ENCODE peak calls at places on chromosomes 2 and 18, in nine cellular contexts. One of them, this sample, is unnamed.
A peak's percentile ranks its signal among the peaks of the same experiment; 100 is the strongest.

GRCh38 chr2:121254748-121255147 is 30.3 kb downstream of the TFCP2L1 start:
- DNase-seq in stimulated activated CD4-positive, alpha-beta T cell treated with anti-CD3 and anti-CD28 coated beads, Interleukin-12 subunit alpha, Interleukin-12 subunit beta, amount 100 ng/mL, for 4 hours: no peak
- DNase-seq in NCI-H1092 treated with DMSO at 0.1 percent for 48 hours: peak; percentile 64
- DNase-seq in activated T-helper 1 cell treated with Interleukin-2 at 50 U/mL for 16 hours: no peak
- DNase-seq in activated naive CD8-positive, alpha-beta T cell treated with anti-CD3 and anti-CD28 coated beads, Interleukin-2, amount 50 U/mL, for 24 hours: no peak
- DNase-seq in NB4: no peak
- DNase-seq in Right ventricle myocardium superior: no peak
- DNase-seq in activated effector memory CD4-positive, alpha-beta T cell treated with Interleukin-2 at 50 U/mL for 16 hours: no peak
- DNase-seq in AG09309: no peak
- DNase-seq in this sample: no peak

GRCh38 chr2:229339613-229340012 is 68.5 kb upstream of the PID1 start:
- DNase-seq in stimulated activated CD4-positive, alpha-beta T cell treated with anti-CD3 and anti-CD28 coated beads, Interleukin-12 subunit alpha, Interleukin-12 subunit beta, amount 100 ng/mL, for 4 hours: no peak
- DNase-seq in activated T-helper 1 cell treated with Interleukin-2 at 50 U/mL for 16 hours: no peak
- DNase-seq in NB4: no peak
- DNase-seq in activated naive CD8-positive, alpha-beta T cell treated with anti-CD3 and anti-CD28 coated beads, Interleukin-2, amount 50 U/mL, for 24 hours: no peak
- DNase-seq in NCI-H1092 treated with DMSO at 0.1 percent for 48 hours: no peak
- DNase-seq in Right ventricle myocardium superior: no peak
- DNase-seq in activated effector memory CD4-positive, alpha-beta T cell treated with Interleukin-2 at 50 U/mL for 16 hours: no peak
- DNase-seq in AG09309: no peak
- DNase-seq in this sample: no peak

GRCh38 chr2:195622966-195623365 is 34.1 kb upstream of the SLC39A10 start:
- DNase-seq in NCI-H1092 treated with DMSO at 0.1 percent for 48 hours: no peak
- DNase-seq in activated T-helper 1 cell treated with Interleukin-2 at 50 U/mL for 16 hours: no peak
- DNase-seq in NB4: no peak
- DNase-seq in activated naive CD8-positive, alpha-beta T cell treated with anti-CD3 and anti-CD28 coated beads, Interleukin-2, amount 50 U/mL, for 24 hours: no peak
- DNase-seq in Right ventricle myocardium superior: no peak
- DNase-seq in activated effector memory CD4-positive, alpha-beta T cell treated with Interleukin-2 at 50 U/mL for 16 hours: no peak
- DNase-seq in AG09309: no peak
- DNase-seq in stimulated activated CD4-positive, alpha-beta T cell treated with anti-CD3 and anti-CD28 coated beads, Interleukin-12 subunit alpha, Interleukin-12 subunit beta, amount 100 ng/mL, for 4 hours: no peak
- DNase-seq in this sample: no peak

GRCh38 chr2:83006991-83007390 is 1452.1 kb downstream of the SUCLG1 start:
- DNase-seq in NCI-H1092 treated with DMSO at 0.1 percent for 48 hours: no peak
- DNase-seq in activated effector memory CD4-positive, alpha-beta T cell treated with Interleukin-2 at 50 U/mL for 16 hours: no peak
- DNase-seq in activated T-helper 1 cell treated with Interleukin-2 at 50 U/mL for 16 hours: no peak
- DNase-seq in Right ventricle myocardium superior: no peak
- DNase-seq in NB4: no peak
- DNase-seq in AG09309: no peak
- DNase-seq in stimulated activated CD4-positive, alpha-beta T cell treated with anti-CD3 and anti-CD28 coated beads, Interleukin-12 subunit alpha, Interleukin-12 subunit beta, amount 100 ng/mL, for 4 hours: no peak
- DNase-seq in activated naive CD8-positive, alpha-beta T cell treated with anti-CD3 and anti-CD28 coated beads, Interleukin-2, amount 50 U/mL, for 24 hours: no peak
- DNase-seq in this sample: no peak

GRCh38 chr2:71498261-71498701 is 44.9 kb downstream of the DYSF start:
- DNase-seq in activated naive CD8-positive, alpha-beta T cell treated with anti-CD3 and anti-CD28 coated beads, Interleukin-2, amount 50 U/mL, for 24 hours: no peak
- DNase-seq in stimulated activated CD4-positive, alpha-beta T cell treated with anti-CD3 and anti-CD28 coated beads, Interleukin-12 subunit alpha, Interleukin-12 subunit beta, amount 100 ng/mL, for 4 hours: no peak
- DNase-seq in activated T-helper 1 cell treated with Interleukin-2 at 50 U/mL for 16 hours: no peak
- DNase-seq in AG09309: peak; percentile 46
- DNase-seq in NB4: no peak
- DNase-seq in activated effector memory CD4-positive, alpha-beta T cell treated with Interleukin-2 at 50 U/mL for 16 hours: no peak
- DNase-seq in Right ventricle myocardium superior: no peak
- DNase-seq in NCI-H1092 treated with DMSO at 0.1 percent for 48 hours: no peak
- DNase-seq in this sample: no peak

GRCh38 chr2:112310906-112311305 is 35.5 kb downstream of the ZC3H6 start:
- DNase-seq in AG09309: no peak
- DNase-seq in stimulated activated CD4-positive, alpha-beta T cell treated with anti-CD3 and anti-CD28 coated beads, Interleukin-12 subunit alpha, Interleukin-12 subunit beta, amount 100 ng/mL, for 4 hours: no peak
- DNase-seq in NCI-H1092 treated with DMSO at 0.1 percent for 48 hours: no peak
- DNase-seq in NB4: no peak
- DNase-seq in activated effector memory CD4-positive, alpha-beta T cell treated with Interleukin-2 at 50 U/mL for 16 hours: no peak
- DNase-seq in Right ventricle myocardium superior: no peak
- DNase-seq in activated T-helper 1 cell treated with Interleukin-2 at 50 U/mL for 16 hours: no peak
- DNase-seq in activated naive CD8-positive, alpha-beta T cell treated with anti-CD3 and anti-CD28 coated beads, Interleukin-2, amount 50 U/mL, for 24 hours: no peak
- DNase-seq in this sample: no peak

GRCh38 chr2:118457956-118458355 is 369.7 kb downstream of the INSIG2 start:
- DNase-seq in activated naive CD8-positive, alpha-beta T cell treated with anti-CD3 and anti-CD28 coated beads, Interleukin-2, amount 50 U/mL, for 24 hours: no peak
- DNase-seq in activated effector memory CD4-positive, alpha-beta T cell treated with Interleukin-2 at 50 U/mL for 16 hours: no peak
- DNase-seq in AG09309: no peak
- DNase-seq in stimulated activated CD4-positive, alpha-beta T cell treated with anti-CD3 and anti-CD28 coated beads, Interleukin-12 subunit alpha, Interleukin-12 subunit beta, amount 100 ng/mL, for 4 hours: no peak
- DNase-seq in activated T-helper 1 cell treated with Interleukin-2 at 50 U/mL for 16 hours: no peak
- DNase-seq in Right ventricle myocardium superior: no peak
- DNase-seq in NCI-H1092 treated with DMSO at 0.1 percent for 48 hours: no peak
- DNase-seq in NB4: no peak
- DNase-seq in this sample: no peak

GRCh38 chr2:234840336-234840735 is 111.5 kb upstream of the SH3BP4 start:
- DNase-seq in Right ventricle myocardium superior: no peak
- DNase-seq in activated naive CD8-positive, alpha-beta T cell treated with anti-CD3 and anti-CD28 coated beads, Interleukin-2, amount 50 U/mL, for 24 hours: no peak
- DNase-seq in AG09309: peak; percentile 76
- DNase-seq in NB4: no peak
- DNase-seq in activated effector memory CD4-positive, alpha-beta T cell treated with Interleukin-2 at 50 U/mL for 16 hours: no peak
- DNase-seq in activated T-helper 1 cell treated with Interleukin-2 at 50 U/mL for 16 hours: no peak
- DNase-seq in stimulated activated CD4-positive, alpha-beta T cell treated with anti-CD3 and anti-CD28 coated beads, Interleukin-12 subunit alpha, Interleukin-12 subunit beta, amount 100 ng/mL, for 4 hours: no peak
- DNase-seq in NCI-H1092 treated with DMSO at 0.1 percent for 48 hours: no peak
- DNase-seq in this sample: peak; percentile 84

GRCh38 chr2:118190365-118190916 is 102.2 kb downstream of the INSIG2 start:
- DNase-seq in activated naive CD8-positive, alpha-beta T cell treated with anti-CD3 and anti-CD28 coated beads, Interleukin-2, amount 50 U/mL, for 24 hours: no peak
- DNase-seq in stimulated activated CD4-positive, alpha-beta T cell treated with anti-CD3 and anti-CD28 coated beads, Interleukin-12 subunit alpha, Interleukin-12 subunit beta, amount 100 ng/mL, for 4 hours: no peak
- DNase-seq in activated T-helper 1 cell treated with Interleukin-2 at 50 U/mL for 16 hours: no peak
- DNase-seq in Right ventricle myocardium superior: no peak
- DNase-seq in AG09309: no peak
- DNase-seq in NCI-H1092 treated with DMSO at 0.1 percent for 48 hours: peak; percentile 75
- DNase-seq in NB4: no peak
- DNase-seq in activated effector memory CD4-positive, alpha-beta T cell treated with Interleukin-2 at 50 U/mL for 16 hours: no peak
- DNase-seq in this sample: no peak

GRCh38 chr2:239644016-239644415 is 243.2 kb upstream of the HDAC4 start:
- DNase-seq in AG09309: no peak
- DNase-seq in NB4: peak; percentile 65
- DNase-seq in activated naive CD8-positive, alpha-beta T cell treated with anti-CD3 and anti-CD28 coated beads, Interleukin-2, amount 50 U/mL, for 24 hours: no peak
- DNase-seq in Right ventricle myocardium superior: no peak
- DNase-seq in NCI-H1092 treated with DMSO at 0.1 percent for 48 hours: no peak
- DNase-seq in activated effector memory CD4-positive, alpha-beta T cell treated with Interleukin-2 at 50 U/mL for 16 hours: no peak
- DNase-seq in activated T-helper 1 cell treated with Interleukin-2 at 50 U/mL for 16 hours: no peak
- DNase-seq in stimulated activated CD4-positive, alpha-beta T cell treated with anti-CD3 and anti-CD28 coated beads, Interleukin-12 subunit alpha, Interleukin-12 subunit beta, amount 100 ng/mL, for 4 hours: no peak
- DNase-seq in this sample: no peak

GRCh38 chr2:223759569-223760430 is 77.6 kb downstream of the AP1S3 start:
- DNase-seq in NB4: peak; percentile 5
- DNase-seq in stimulated activated CD4-positive, alpha-beta T cell treated with anti-CD3 and anti-CD28 coated beads, Interleukin-12 subunit alpha, Interleukin-12 subunit beta, amount 100 ng/mL, for 4 hours: no peak
- DNase-seq in AG09309: no peak
- DNase-seq in activated T-helper 1 cell treated with Interleukin-2 at 50 U/mL for 16 hours: no peak
- DNase-seq in activated naive CD8-positive, alpha-beta T cell treated with anti-CD3 and anti-CD28 coated beads, Interleukin-2, amount 50 U/mL, for 24 hours: no peak
- DNase-seq in activated effector memory CD4-positive, alpha-beta T cell treated with Interleukin-2 at 50 U/mL for 16 hours: no peak
- DNase-seq in NCI-H1092 treated with DMSO at 0.1 percent for 48 hours: no peak
- DNase-seq in Right ventricle myocardium superior: no peak
- DNase-seq in this sample: no peak

GRCh38 chr2:72781500-72781899 is 44.3 kb downstream of the EXOC6B start:
- DNase-seq in activated naive CD8-positive, alpha-beta T cell treated with anti-CD3 and anti-CD28 coated beads, Interleukin-2, amount 50 U/mL, for 24 hours: no peak
- DNase-seq in activated T-helper 1 cell treated with Interleukin-2 at 50 U/mL for 16 hours: no peak
- DNase-seq in AG09309: no peak
- DNase-seq in NCI-H1092 treated with DMSO at 0.1 percent for 48 hours: no peak
- DNase-seq in stimulated activated CD4-positive, alpha-beta T cell treated with anti-CD3 and anti-CD28 coated beads, Interleukin-12 subunit alpha, Interleukin-12 subunit beta, amount 100 ng/mL, for 4 hours: no peak
- DNase-seq in Right ventricle myocardium superior: no peak
- DNase-seq in NB4: peak; percentile 18
- DNase-seq in activated effector memory CD4-positive, alpha-beta T cell treated with Interleukin-2 at 50 U/mL for 16 hours: no peak
- DNase-seq in this sample: no peak

GRCh38 chr2:73982140-73982617 is 2.5 kb upstream of the TET3 start:
- DNase-seq in stimulated activated CD4-positive, alpha-beta T cell treated with anti-CD3 and anti-CD28 coated beads, Interleukin-12 subunit alpha, Interleukin-12 subunit beta, amount 100 ng/mL, for 4 hours: no peak
- DNase-seq in AG09309: no peak
- DNase-seq in activated effector memory CD4-positive, alpha-beta T cell treated with Interleukin-2 at 50 U/mL for 16 hours: no peak
- DNase-seq in activated naive CD8-positive, alpha-beta T cell treated with anti-CD3 and anti-CD28 coated beads, Interleukin-2, amount 50 U/mL, for 24 hours: no peak
- DNase-seq in NCI-H1092 treated with DMSO at 0.1 percent for 48 hours: no peak
- DNase-seq in activated T-helper 1 cell treated with Interleukin-2 at 50 U/mL for 16 hours: no peak
- DNase-seq in NB4: no peak
- DNase-seq in Right ventricle myocardium superior: peak; percentile 58
- DNase-seq in this sample: no peak

GRCh38 chr18:75475228-75475627 is 47.7 kb upstream of the SMIM21 start:
- DNase-seq in activated T-helper 1 cell treated with Interleukin-2 at 50 U/mL for 16 hours: no peak
- DNase-seq in AG09309: peak; percentile 94
- DNase-seq in stimulated activated CD4-positive, alpha-beta T cell treated with anti-CD3 and anti-CD28 coated beads, Interleukin-12 subunit alpha, Interleukin-12 subunit beta, amount 100 ng/mL, for 4 hours: no peak
- DNase-seq in activated naive CD8-positive, alpha-beta T cell treated with anti-CD3 and anti-CD28 coated beads, Interleukin-2, amount 50 U/mL, for 24 hours: no peak
- DNase-seq in Right ventricle myocardium superior: no peak
- DNase-seq in activated effector memory CD4-positive, alpha-beta T cell treated with Interleukin-2 at 50 U/mL for 16 hours: no peak
- DNase-seq in NB4: no peak
- DNase-seq in NCI-H1092 treated with DMSO at 0.1 percent for 48 hours: no peak
- DNase-seq in this sample: no peak

GRCh38 chr2:237483018-237483731 is 3.9 kb upstream of the MLPH start:
- DNase-seq in activated T-helper 1 cell treated with Interleukin-2 at 50 U/mL for 16 hours: no peak
- DNase-seq in NB4: peak; percentile 56
- DNase-seq in stimulated activated CD4-positive, alpha-beta T cell treated with anti-CD3 and anti-CD28 coated beads, Interleukin-12 subunit alpha, Interleukin-12 subunit beta, amount 100 ng/mL, for 4 hours: no peak
- DNase-seq in activated naive CD8-positive, alpha-beta T cell treated with anti-CD3 and anti-CD28 coated beads, Interleukin-2, amount 50 U/mL, for 24 hours: no peak
- DNase-seq in AG09309: peak; percentile 21
- DNase-seq in Right ventricle myocardium superior: no peak
- DNase-seq in NCI-H1092 treated with DMSO at 0.1 percent for 48 hours: no peak
- DNase-seq in activated effector memory CD4-positive, alpha-beta T cell treated with Interleukin-2 at 50 U/mL for 16 hours: no peak
- DNase-seq in this sample: no peak

GRCh38 chr2:180872256-180872655 is 108.1 kb upstream of the UBE2E3 start:
- DNase-seq in stimulated activated CD4-positive, alpha-beta T cell treated with anti-CD3 and anti-CD28 coated beads, Interleukin-12 subunit alpha, Interleukin-12 subunit beta, amount 100 ng/mL, for 4 hours: no peak
- DNase-seq in Right ventricle myocardium superior: no peak
- DNase-seq in AG09309: no peak
- DNase-seq in NB4: no peak
- DNase-seq in NCI-H1092 treated with DMSO at 0.1 percent for 48 hours: no peak
- DNase-seq in activated naive CD8-positive, alpha-beta T cell treated with anti-CD3 and anti-CD28 coated beads, Interleukin-2, amount 50 U/mL, for 24 hours: no peak
- DNase-seq in activated effector memory CD4-positive, alpha-beta T cell treated with Interleukin-2 at 50 U/mL for 16 hours: no peak
- DNase-seq in activated T-helper 1 cell treated with Interleukin-2 at 50 U/mL for 16 hours: no peak
- DNase-seq in this sample: no peak

GRCh38 chr2:27174638-27175037 is 25.8 kb downstream of the TCF23 start:
- DNase-seq in activated naive CD8-positive, alpha-beta T cell treated with anti-CD3 and anti-CD28 coated beads, Interleukin-2, amount 50 U/mL, for 24 hours: no peak
- DNase-seq in stimulated activated CD4-positive, alpha-beta T cell treated with anti-CD3 and anti-CD28 coated beads, Interleukin-12 subunit alpha, Interleukin-12 subunit beta, amount 100 ng/mL, for 4 hours: no peak
- DNase-seq in NCI-H1092 treated with DMSO at 0.1 percent for 48 hours: no peak
- DNase-seq in AG09309: no peak
- DNase-seq in Right ventricle myocardium superior: no peak
- DNase-seq in activated T-helper 1 cell treated with Interleukin-2 at 50 U/mL for 16 hours: no peak
- DNase-seq in NB4: no peak
- DNase-seq in activated effector memory CD4-positive, alpha-beta T cell treated with Interleukin-2 at 50 U/mL for 16 hours: no peak
- DNase-seq in this sample: no peak

GRCh38 chr2:144477943-144478283 is 42.0 kb downstream of the ZEB2 start:
- DNase-seq in stimulated activated CD4-positive, alpha-beta T cell treated with anti-CD3 and anti-CD28 coated beads, Interleukin-12 subunit alpha, Interleukin-12 subunit beta, amount 100 ng/mL, for 4 hours: no peak
- DNase-seq in activated T-helper 1 cell treated with Interleukin-2 at 50 U/mL for 16 hours: no peak
- DNase-seq in activated naive CD8-positive, alpha-beta T cell treated with anti-CD3 and anti-CD28 coated beads, Interleukin-2, amount 50 U/mL, for 24 hours: no peak
- DNase-seq in activated effector memory CD4-positive, alpha-beta T cell treated with Interleukin-2 at 50 U/mL for 16 hours: no peak
- DNase-seq in NB4: no peak
- DNase-seq in NCI-H1092 treated with DMSO at 0.1 percent for 48 hours: no peak
- DNase-seq in AG09309: no peak
- DNase-seq in Right ventricle myocardium superior: no peak
- DNase-seq in this sample: no peak

This sample was measured in testis.